ENCODE peak calls at places on chromosomes 1 and 21, in seven cellular contexts. P, X, V, U, N, F and A are unnamed samples.

GRCh38 chr1:94827434-94827833 is 7.3 kb downstream of the SLC44A3 start:
- DNase-seq in P (no peak), X (no peak), V (no peak), U (no peak), N (no peak), F (no peak), A (no peak)

GRCh38 chr1:174448964-174449363 is 1.2 kb downstream of the GPR52 start:
- DNase-seq in P (no peak), X (no peak), V (no peak), U (no peak), N (no peak), F (no peak), A (no peak)

GRCh38 chr1:9351654-9352271 is 59.1 kb downstream of the SPSB1 start:
- DNase-seq in P (no peak), X (no peak), V (no peak), U (no peak), N (no peak), F (no peak), A (no peak)

GRCh38 chr1:151311589-151312331 is 15.5 kb downstream of the PI4KB start:
- DNase-seq in P (peak; percentile 99), X (peak; percentile 94), V (peak; percentile 24), U (peak; percentile 66), N (peak; percentile 64), F (peak; percentile 92), A (peak; percentile 76)

GRCh38 chr21:34670220-34670961 is 1.6 kb downstream of the CLIC6 start:
- DNase-seq in P (no peak), X (no peak), V (no peak), U (no peak), N (no peak), F (peak; percentile 18), A (no peak)

GRCh38 chr1:237270338-237270737 is 228.4 kb downstream of the RYR2 start:
- DNase-seq in P (no peak), X (no peak), V (no peak), U (no peak), N (no peak), F (no peak), A (no peak)

GRCh38 chr1:154469844-154470417 is 32.1 kb upstream of the TDRD10 start:
- DNase-seq in P (no peak), X (no peak), V (no peak), U (no peak), N (no peak), F (no peak), A (no peak)

GRCh38 chr1:22857661-22858060 is 115.0 kb downstream of the LACTBL1 start:
- DNase-seq in P (no peak), X (no peak), V (no peak), U (no peak), N (no peak), F (no peak), A (no peak)

GRCh38 chr1:156487862-156488261 is 12.7 kb downstream of the MEF2D start:
- DNase-seq in P (no peak), X (peak; percentile 66), V (no peak), U (no peak), N (no peak), F (peak; percentile 77), A (no peak)

GRCh38 chr1:214362188-214362882 is 81.4 kb downstream of the SMYD2 start:
- DNase-seq in P (no peak), X (no peak), V (no peak), U (peak; percentile 60), N (no peak), F (no peak), A (no peak)

GRCh38 chr1:81010156-81010555 is 790.6 kb upstream of the ADGRL2 start:
- DNase-seq in P (no peak), X (no peak), V (no peak), U (no peak), N (no peak), F (no peak), A (no peak)

GRCh38 chr1:151819951-151820623 is 11.5 kb downstream of the RORC start:
- DNase-seq in P (no peak), X (no peak), V (no peak), U (no peak), N (no peak), F (peak; percentile 46), A (no peak)

GRCh38 chr1:4650486-4650885 is 3.9 kb upstream of the AJAP1 start:
- DNase-seq in P (peak; percentile 60), X (peak; percentile 88), V (no peak), U (no peak), N (no peak), F (no peak), A (no peak)

GRCh38 chr21:31115249-31115648 is 77.0 kb upstream of the KRTAP19-8 start:
- DNase-seq in P (no peak), X (no peak), V (no peak), U (no peak), N (no peak), F (no peak), A (no peak)

GRCh38 chr1:154714638-154715037 is 106.7 kb upstream of the ADAR start:
- DNase-seq in P (peak; percentile 54), X (peak; percentile 56), V (no peak), U (peak; percentile 22), N (peak; percentile 58), F (no peak), A (no peak)

GRCh38 chr1:48470506-48470905 is 1.5 kb downstream of the SPATA6 start:
- DNase-seq in P (no peak), X (no peak), V (no peak), U (peak; percentile 25), N (peak; percentile 32), F (no peak), A (no peak)

GRCh38 chr1:53878492-53879105 is 11.0 kb downstream of the YIPF1 start:
- DNase-seq in P (peak; percentile 11), X (peak; percentile 50), V (no peak), U (peak; percentile 74), N (peak; percentile 67), F (no peak), A (no peak)